ENCODE peak calls at places on chromosomes 12 and 14, in five cellular contexts. J is NCI-H2107; X is NCI-H524; D is stimulated activated CD4-positive, alpha-beta T cell treated with anti-CD3 and anti-CD28 coated beads, Interleukin-12 subunit alpha, Interleukin-12 subunit beta, amount 100 ng/mL, for 4 hours; Y is germinal center. S is an unnamed sample.

GRCh38 chr12:128644664-128645296 is 179.0 kb downstream of the SLC15A4 start:
- DNase-seq in J (peak; percentile 71), X (peak; percentile 35), D (peak; percentile 5), Y (peak; percentile 56), S (peak; percentile 18)

GRCh38 chr14:88352299-88353097 is 29.4 kb upstream of the KCNK10 start:
- DNase-seq in J (peak; percentile 82), X (peak; percentile 97), Y (no peak), D (no peak), S (no peak)

GRCh38 chr14:34853041-34853440 is 22.1 kb downstream of the BAZ1A start:
- DNase-seq in Y (no peak), X (no peak), D (no peak), J (no peak), S (no peak)

GRCh38 chr14:54767139-54767431 is 135.5 kb downstream of the GCH1 start:
- DNase-seq in J (no peak), X (no peak), Y (no peak), D (no peak), S (no peak)

GRCh38 chr14:89349196-89350008 is 67.6 kb downstream of the FOXN3 start:
- DNase-seq in J (peak; percentile 90), X (peak; percentile 99), Y (no peak), D (no peak), S (no peak)

GRCh38 chr14:99671230-99672224 is 12.6 kb upstream of the CYP46A1 start:
- DNase-seq in D (no peak), Y (no peak), J (no peak), X (no peak), S (no peak)

GRCh38 chr12:16939871-16940306 is 333.9 kb upstream of the LMO3 start:
- DNase-seq in X (peak; percentile 41), J (peak; percentile 22), D (no peak), Y (peak; percentile 47), S (peak; percentile 13)

GRCh38 chr12:122291431-122291830 is 25.1 kb upstream of the VPS33A start:
- DNase-seq in X (no peak), Y (no peak), J (no peak), D (no peak), S (no peak)

S was measured in stimulated activated naive B cell treated with anti-CD40 and anti-IgM and Interleukin-4, amounts not matched to agents 10 μg/mL and 1 μg/mL and 100 μg/mL, for 72 hours.